ENCODE peak calls at places on chromosomes 11 and 22, in four cellular contexts. R is HFFc6, S is neural progenitor cell, I is body of pancreas. A is an unnamed sample.

GRCh38 chr22:48100685-48101417 is 1338.4 kb downstream of the TBC1D22A start:
- DNase-seq in I (no peak), S (no peak), R (no peak), A (no peak)

GRCh38 chr11:47408598-47409439 is 429 bp downstream of the SLC39A13 start:
- DNase-seq in I (peak), S (peak), R (peak), A (peak)

GRCh38 chr11:57426754-57427691 is at the start of gene SLC43A3:
- DNase-seq in R (peak), S (peak), I (peak), A (peak)

GRCh38 chr11:44615913-44616806 is 50.7 kb downstream of the CD82 start:
- DNase-seq in S (no peak), I (peak), R (no peak), A (no peak)

GRCh38 chr11:60872124-60872951 is 5.0 kb downstream of the ZP1 start:
- DNase-seq in I (no peak), R (no peak), S (no peak), A (no peak)

GRCh38 chr11:118374729-118375128 is 15.3 kb downstream of the UBE4A start:
- DNase-seq in S (no peak), I (no peak), R (no peak), A (peak)

GRCh38 chr11:131978351-131978750 is 607.9 kb downstream of the NTM start:
- DNase-seq in I (no peak), R (no peak), S (no peak), A (no peak)

GRCh38 chr11:10181811-10182210 is 112.2 kb downstream of the SBF2 start:
- DNase-seq in I (no peak), R (peak), S (no peak), A (no peak)

GRCh38 chr11:102676086-102676485 is 29.5 kb downstream of the MMP27 start:
- DNase-seq in I (no peak), R (no peak), S (no peak), A (no peak)

GRCh38 chr11:30203850-30204249 is 27.0 kb upstream of the FSHB start:
- DNase-seq in R (no peak), I (no peak), S (no peak), A (no peak)

GRCh38 chr11:69383946-69384547 is 90.1 kb downstream of the MYEOV start:
- DNase-seq in R (no peak), I (no peak), S (no peak), A (no peak)

GRCh38 chr11:116117326-116118137 is 613.3 kb upstream of the CADM1 start:
- DNase-seq in R (no peak), I (no peak), S (no peak), A (no peak)

GRCh38 chr22:50739894-50740293 is 1.9 kb downstream of the ACR start:
- DNase-seq in I (peak), R (no peak), S (no peak), A (no peak)

GRCh38 chr11:134014502-134014901 is 54.4 kb upstream of the JAM3 start:
- DNase-seq in S (peak), I (no peak), R (peak), A (no peak)

GRCh38 chr22:44209343-44209742 is 28.6 kb downstream of the PARVG start:
- DNase-seq in R (no peak), S (no peak), I (no peak), A (no peak)

GRCh38 chr11:45082744-45083543 is 63.5 kb upstream of the PRDM11 start:
- DNase-seq in I (no peak), R (no peak), S (no peak), A (no peak)

GRCh38 chr11:123585721-123586120 is 68.7 kb downstream of the SCN3B start:
- DNase-seq in R (no peak), I (no peak), S (peak), A (no peak)

GRCh38 chr11:111541209-111542061 is 915 bp downstream of the LAYN start:
- DNase-seq in R (peak), I (peak), S (peak), A (peak)

GRCh38 chr11:78216571-78217287 is 28.0 kb downstream of the USP35 start:
- DNase-seq in I (no peak), S (no peak), R (no peak), A (no peak)

GRCh38 chr11:127191689-127192088 is 191.1 kb upstream of the KIRREL3 start:
- DNase-seq in R (no peak), I (no peak), S (no peak), A (no peak)

GRCh38 chr11:116589402-116589801 is 183.4 kb downstream of the BUD13 start:
- DNase-seq in R (no peak), S (no peak), I (no peak), A (no peak)

GRCh38 chr22:45638197-45638596 is 33.4 kb upstream of the ATXN10 start:
- DNase-seq in R (no peak), I (no peak), S (no peak), A (no peak)

GRCh38 chr11:416757-417621 is 2.2 kb upstream of the SIGIRR start:
- DNase-seq in I (peak), S (peak), R (no peak), A (no peak)

GRCh38 chr11:27514558-27514957 is 8.0 kb upstream of the LIN7C start:
- DNase-seq in R (peak), I (no peak), S (no peak), A (no peak)

GRCh38 chr11:121464352-121464946 is 11.7 kb upstream of the SORL1-AS1 start:
- DNase-seq in R (peak), S (no peak), I (peak), A (no peak)

GRCh38 chr22:21755855-21756284 is 20.3 kb upstream of the YPEL1 start:
- DNase-seq in R (peak), I (no peak), S (no peak), A (no peak)

GRCh38 chr11:11268119-11268518 is 84.9 kb downstream of the CSNK2A3 start:
- DNase-seq in R (no peak), I (no peak), S (no peak), A (no peak)

GRCh38 chr11:128630367-128631230 is 43.2 kb upstream of the ETS1 start:
- DNase-seq in R (peak), S (peak), I (peak), A (peak)
- TF ChIP-seq CTCF in R (peak), S (peak), I (peak), A (peak)

GRCh38 chr11:63536669-63537292 is at the start of gene PLAAT4:
- DNase-seq in R (peak), I (peak), S (no peak), A (peak)
- TF ChIP-seq CTCF in R (no peak), I (no peak), S (no peak), A (peak)

DNA sequence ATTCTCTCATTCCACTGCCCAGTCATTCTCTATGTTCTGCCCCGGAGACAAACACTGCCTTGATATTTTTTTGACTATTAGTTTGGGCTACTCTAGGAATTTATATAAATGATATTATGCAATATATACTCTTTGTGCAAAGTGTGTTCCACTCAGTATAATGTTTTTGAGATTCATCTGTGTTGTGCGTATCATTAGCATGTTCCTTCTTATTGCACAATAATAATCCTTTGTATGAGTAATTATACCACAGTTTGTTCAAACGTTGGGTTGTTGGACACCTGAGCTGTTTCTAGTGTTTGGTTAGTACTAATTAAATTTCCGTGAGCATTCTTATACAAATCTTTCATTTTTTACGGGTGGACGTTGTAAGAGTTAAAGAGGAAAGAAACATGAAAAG is 390.6 kb downstream of the GUCY1A2 start:
- DNase-seq in S (no peak), R (no peak), I (no peak), A (no peak)
- TF ChIP-seq CTCF in S (no peak), R (no peak), I (no peak), A (no peak)

GRCh38 chr11:65353900-65354264 is 669 bp upstream of the TIGD3 start:
- DNase-seq in R (no peak), I (no peak), S (no peak), A (no peak)
- TF ChIP-seq CTCF in R (no peak), I (no peak), S (no peak), A (no peak)